ENCODE peak calls at places on chromosomes 5 and 9, in six cellular contexts. V, I, N, Q, J and Y are unnamed samples.
A peak's percentile ranks its signal among the peaks of the same experiment; 100 is the strongest.

GRCh38 chr5:82349651-82350050 is 71.5 kb upstream of the RPS23 start:
- DNase-seq in V (peak; percentile 35), I (no peak), N (peak; percentile 77), Q (peak; percentile 75), J (peak; percentile 33), Y (no peak)

GRCh38 chr9:33234511-33235467 is 5.2 kb upstream of the SPINK4 start:
- DNase-seq in V (no peak), I (peak; percentile 85), N (no peak), Q (no peak), J (no peak), Y (peak; percentile 78)

GRCh38 chr5:112586596-112587062 is 151.1 kb upstream of the APC start:
- DNase-seq in V (no peak), I (no peak), N (peak; percentile 51), Q (peak; percentile 31), J (no peak), Y (no peak)

GRCh38 chr9:130962418-130963316 is 23.6 kb upstream of the FIBCD1 start:
- DNase-seq in V (no peak), I (peak; percentile 95), N (no peak), Q (peak; percentile 40), J (no peak), Y (peak; percentile 93)

GRCh38 chr5:77972545-77973252 is 196.6 kb upstream of the TBCA start:
- DNase-seq in V (no peak), I (no peak), N (no peak), Q (peak; percentile 6), J (no peak), Y (no peak)

GRCh38 chr9:106969696-106970095 is 106.7 kb downstream of the ZNF462 start:
- DNase-seq in V (no peak), I (no peak), N (no peak), Q (no peak), J (no peak), Y (no peak)

GRCh38 chr9:85001925-85002324 is 332.4 kb downstream of the NTRK2 start:
- DNase-seq in V (no peak), I (no peak), N (peak; percentile 32), Q (peak; percentile 29), J (no peak), Y (no peak)

GRCh38 chr9:90038778-90039177 is 434.0 kb downstream of the GADD45G start:
- DNase-seq in V (peak; percentile 40), I (no peak), N (no peak), Q (no peak), J (no peak), Y (no peak)

GRCh38 chr9:15606667-15607472 is 54.0 kb downstream of the CCDC171 start:
- DNase-seq in V (peak; percentile 23), I (peak; percentile 35), N (no peak), Q (peak; percentile 38), J (no peak), Y (peak; percentile 51)

GRCh38 chr9:96871176-96871575 is 16.9 kb upstream of the ZNF782 start:
- DNase-seq in V (no peak), I (no peak), N (no peak), Q (no peak), J (no peak), Y (no peak)

GRCh38 chr9:88418715-88419540 is 30.7 kb downstream of the SPIN1 start:
- DNase-seq in V (no peak), I (no peak), N (peak; percentile 68), Q (no peak), J (no peak), Y (no peak)

GRCh38 chr5:15142458-15142857 is 270.9 kb upstream of the ANKH start:
- DNase-seq in V (no peak), I (no peak), N (no peak), Q (no peak), J (no peak), Y (no peak)

GRCh38 chr9:33354651-33355211 is 47.6 kb downstream of the AQP7 start:
- DNase-seq in V (no peak), I (peak; percentile 92), N (no peak), Q (no peak), J (no peak), Y (peak; percentile 56)

GRCh38 chr5:170449232-170449631 is 54.6 kb upstream of the KCNIP1 start:
- DNase-seq in V (no peak), I (no peak), N (peak; percentile 10), Q (no peak), J (no peak), Y (no peak)

GRCh38 chr5:79189439-79190234 is 46.3 kb upstream of the JMY start:
- DNase-seq in V (no peak), I (no peak), N (no peak), Q (no peak), J (no peak), Y (no peak)

GRCh38 chr5:137560414-137560813 is 61.3 kb upstream of the SPOCK1 start:
- DNase-seq in V (no peak), I (no peak), N (no peak), Q (no peak), J (no peak), Y (no peak)

GRCh38 chr9:27340876-27341540 is 44.1 kb upstream of the EQTN start:
- DNase-seq in V (peak; percentile 64), I (no peak), N (no peak), Q (no peak), J (no peak), Y (no peak)

GRCh38 chr9:92292338-92293074 is 991 bp downstream of the IARS1 start:
- DNase-seq in V (no peak), I (peak; percentile 24), N (no peak), Q (no peak), J (no peak), Y (peak; percentile 50)

GRCh38 chr5:56812110-56812509 is 3.2 kb upstream of the MAP3K1 start:
- DNase-seq in V (no peak), I (peak; percentile 29), N (no peak), Q (no peak), J (no peak), Y (peak; percentile 41)

GRCh38 chr9:124260769-124261603 is 3.2 kb downstream of the NEK6 start:
- DNase-seq in V (no peak), I (peak; percentile 69), N (no peak), Q (peak; percentile 52), J (no peak), Y (peak; percentile 89)

GRCh38 chr9:34546834-34547827 is 24.3 kb upstream of the ENHO start:
- DNase-seq in V (peak; percentile 69), I (peak; percentile 70), N (peak; percentile 85), Q (peak; percentile 89), J (peak; percentile 47), Y (peak; percentile 80)

GRCh38 chr9:68704804-68705635 is at the start of gene PIP5K1B:
- DNase-seq in V (peak; percentile 71), I (peak; percentile 29), N (peak; percentile 81), Q (peak; percentile 89), J (no peak), Y (peak; percentile 54)

DNA sequence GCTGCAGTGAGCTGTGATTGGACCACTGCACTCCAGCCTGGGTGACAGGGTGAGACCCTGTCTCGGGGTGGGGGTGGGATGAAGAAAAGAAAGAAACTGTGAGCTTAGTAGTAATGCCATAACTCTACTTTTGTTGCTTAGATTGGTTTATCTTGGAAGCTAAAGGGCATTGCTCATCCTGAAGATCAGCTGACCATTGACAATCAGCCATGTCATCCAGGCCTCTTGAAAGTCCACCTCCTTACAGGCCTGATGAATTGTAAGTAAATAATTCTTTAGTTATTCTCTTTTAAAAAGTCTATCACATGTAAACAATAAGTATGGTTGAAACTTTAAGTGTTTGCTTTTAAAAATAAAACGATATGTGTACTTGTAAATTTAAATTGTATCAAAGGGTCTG is 11.4 kb downstream of the OCLN start:
- DNase-seq in V (no peak), I (peak; percentile 43), N (no peak), Q (no peak), J (no peak), Y (no peak)
- H3K79me1 ChIP-seq in V (no peaks in the 10 kb centered on the region), I (no peaks in the 10 kb centered on the region), N (no peaks in the 10 kb centered on the region), Q (no peaks in the 10 kb centered on the region), J (peaks cover 5% of the 10 kb centered on the region), Y (no peaks in the 10 kb centered on the region)

DNA sequence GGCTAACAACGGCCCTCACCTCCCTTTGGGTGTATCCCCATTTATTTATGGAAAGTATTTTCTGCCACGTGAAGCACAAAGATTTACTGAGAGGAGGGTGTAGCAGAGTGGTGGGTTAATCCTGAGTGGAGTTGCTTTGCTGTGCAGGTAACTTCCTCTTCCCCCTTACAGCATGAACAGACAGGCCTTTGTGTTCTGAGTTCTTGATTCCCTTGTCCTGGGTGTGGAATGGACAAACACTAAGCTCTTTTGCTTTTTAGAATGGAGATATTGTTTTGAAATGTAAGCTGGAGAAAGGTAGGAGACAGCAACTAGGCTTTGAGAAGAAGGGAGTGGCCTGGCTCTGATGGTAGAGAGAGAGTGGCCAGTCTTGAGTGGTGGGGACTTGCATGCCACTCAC is 17.1 kb upstream of the GLRX start:
- DNase-seq in V (no peak), I (no peak), N (no peak), Q (no peak), J (no peak), Y (no peak)
- H2BK120ac ChIP-seq in V (no peak overlapping the region), I (peak overlapping the region; percentile 10), N (no peak overlapping the region), Q (no peak overlapping the region), J (no peak overlapping the region), Y (no peak overlapping the region)

GRCh38 chr5:147017621-147018020 is 139.1 kb upstream of the PPP2R2B start:
- DNase-seq in V (no peak), I (no peak), N (no peak), Q (peak; percentile 73), J (no peak), Y (peak; percentile 81)
- H2BK15ac ChIP-seq in V (no peak overlapping the region), I (no peak overlapping the region), N (no peak overlapping the region), Q (no peak overlapping the region), J (no peak overlapping the region), Y (no peak overlapping the region)

GRCh38 chr9:129336130-129336528 is 158.1 kb upstream of the IER5L start:
- DNase-seq in V (no peak), I (peak; percentile 46), N (no peak), Q (peak; percentile 49), J (no peak), Y (no peak)

GRCh38 chr9:129335456-129336129 is 157.5 kb upstream of the IER5L start:
- DNase-seq in V (no peak), I (no peak), N (no peak), Q (no peak), J (no peak), Y (no peak)

GRCh38 chr9:129336601-129337286 is 158.7 kb upstream of the IER5L start:
- DNase-seq in V (no peak), I (peak; percentile 55), N (peak; percentile 62), Q (peak; percentile 75), J (no peak), Y (peak; percentile 70)

GRCh38 chr9:129338701-129339445 is 160.8 kb upstream of the IER5L start:
- DNase-seq in V (no peak), I (peak; percentile 78), N (no peak), Q (no peak), J (no peak), Y (peak; percentile 94)

DNA sequence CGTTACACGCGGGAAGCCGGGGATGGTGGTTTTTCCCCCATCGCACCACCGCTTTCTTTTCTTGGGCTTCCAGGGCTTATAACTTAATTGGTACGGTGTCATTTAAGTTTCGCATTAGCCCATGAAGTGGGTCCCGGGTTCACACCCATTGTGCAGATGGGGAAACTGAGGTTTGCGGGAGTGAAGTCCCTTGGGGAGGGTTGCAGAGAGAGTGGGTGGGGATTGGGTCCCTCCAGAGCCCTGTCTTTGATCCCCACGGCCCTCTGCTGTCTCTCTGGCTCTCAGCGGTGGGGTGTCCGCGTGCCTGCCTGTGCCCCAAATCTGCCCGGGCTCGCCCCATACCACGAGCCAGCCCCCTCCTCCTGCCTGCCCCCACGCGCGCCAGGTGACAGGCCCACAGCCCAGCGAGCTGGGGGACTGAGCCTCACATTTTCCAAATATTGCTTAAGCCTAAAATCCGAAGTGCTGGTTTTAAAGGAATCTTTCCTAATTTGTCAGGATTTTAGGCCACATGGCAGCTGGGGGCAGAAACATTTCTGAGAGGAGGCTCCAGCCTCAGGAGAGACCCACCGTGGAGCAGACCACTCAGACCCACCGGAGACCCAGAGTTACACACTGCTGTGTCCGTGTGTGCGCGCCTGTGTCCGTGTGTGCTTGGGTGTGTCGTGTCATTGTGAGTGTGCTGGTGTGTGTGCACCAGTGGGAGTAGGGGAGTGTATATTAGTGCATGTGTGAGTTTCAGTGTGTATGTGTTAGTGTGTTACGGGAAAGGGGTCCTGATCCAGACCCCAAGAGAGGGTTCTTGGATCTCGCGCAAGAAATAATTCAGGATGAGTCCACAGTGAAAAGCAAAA is 159.5 kb upstream of the IER5L start:
- DNase-seq in V (no peak), I (no peak), N (no peak), Q (no peak), J (no peak), Y (no peak)
- H3K79me1 ChIP-seq in V (no peaks in the 10 kb centered on the region), I (peaks cover 18% of the 10 kb centered on the region), N (no peaks in the 10 kb centered on the region), Q (no peaks in the 10 kb centered on the region), J (peaks cover 5% of the 10 kb centered on the region), Y (no peaks in the 10 kb centered on the region)